ENCODE peak calls at places on chromosome 1, in four cellular contexts. G, X, L and Q are unnamed samples.

GRCh38 chr1:203871114-203871875 is 9.9 kb downstream of the SNRPE start:
- DNase-seq in L (no peak), G (peak; percentile 80), X (peak; percentile 52), Q (peak; percentile 82)

GRCh38 chr1:153617677-153618076 is 1.6 kb upstream of the S100A14 start:
- DNase-seq in G (no peak), X (peak; percentile 75), L (peak; percentile 89), Q (peak; percentile 85)

GRCh38 chr1:194297999-194298598 is 1111.7 kb upstream of the B3GALT2 start:
- DNase-seq in G (peak; percentile 1), L (no peak), X (no peak), Q (no peak)

GRCh38 chr1:2208309-2209239 is 14.0 kb upstream of the FAAP20 start:
- DNase-seq in X (no peak), G (peak; percentile 88), L (no peak), Q (no peak)

GRCh38 chr1:62882161-62882560 is 98.2 kb downstream of the ATG4C start:
- DNase-seq in X (no peak), G (no peak), L (no peak), Q (no peak)

GRCh38 chr1:3821004-3821933 is 25.0 kb upstream of the LRRC47 start:
- DNase-seq in L (no peak), G (no peak), X (peak; percentile 54), Q (no peak)

GRCh38 chr1:228045871-228046270 is 36.6 kb upstream of the ARF1 start:
- DNase-seq in G (no peak), L (peak; percentile 47), X (peak; percentile 29), Q (no peak)

GRCh38 chr1:219271914-219272545 is 98.4 kb downstream of the LYPLAL1 start:
- DNase-seq in X (no peak), G (peak; percentile 71), L (no peak), Q (no peak)

GRCh38 chr1:91876040-91876470 is 9.9 kb downstream of the TGFBR3 start:
- DNase-seq in X (no peak), L (no peak), G (no peak), Q (peak; percentile 54)

GRCh38 chr1:244435562-244436205 is 16.0 kb downstream of the ADSS2 start:
- DNase-seq in G (peak; percentile 71), X (no peak), L (no peak), Q (no peak)

GRCh38 chr1:58013237-58013636 is 533.3 kb downstream of the OMA1 start:
- DNase-seq in L (no peak), G (no peak), X (peak; percentile 36), Q (peak; percentile 37)

GRCh38 chr1:220011620-220012019 is 34.7 kb downstream of the EPRS1 start:
- DNase-seq in L (no peak), X (no peak), G (peak; percentile 10), Q (no peak)

GRCh38 chr1:227883641-227884301 is 64.0 kb downstream of the WNT9A start:
- DNase-seq in G (no peak), X (no peak), L (no peak), Q (no peak)

GRCh38 chr1:55654750-55655149 is 439.6 kb upstream of the USP24 start:
- DNase-seq in X (no peak), G (no peak), L (no peak), Q (no peak)

GRCh38 chr1:8424539-8425116 is 106.7 kb downstream of the SLC45A1 start:
- DNase-seq in X (peak; percentile 90), L (no peak), G (no peak), Q (peak; percentile 71)

DNA sequence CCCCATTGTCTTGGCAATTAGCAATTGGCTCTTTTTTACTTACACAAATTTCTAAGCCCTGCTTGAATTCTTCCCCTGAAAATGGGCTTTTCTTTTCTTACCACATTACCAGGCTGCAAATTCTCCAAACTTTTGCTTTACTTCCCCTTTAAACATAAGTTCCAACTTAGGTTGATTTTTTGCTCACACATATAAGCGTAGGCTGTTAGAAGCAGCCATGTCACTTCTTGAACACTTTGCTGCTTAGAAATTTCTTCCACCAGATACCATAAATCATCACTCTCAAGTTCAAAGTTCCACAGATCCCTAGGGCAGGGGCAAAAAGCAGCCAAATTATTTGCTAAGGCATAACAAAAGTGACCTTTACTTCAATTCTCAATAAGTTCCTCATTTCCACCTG is 35.4 kb upstream of the KCNH1 start:
- DNase-seq in G (no peak), X (no peak), L (no peak), Q (no peak)
- H3K56ac ChIP-seq in G (no peak overlapping the region), X (no peak overlapping the region), L (no peak overlapping the region), Q (no peak overlapping the region)

GRCh38 chr1:19074902-19075721 is 118.6 kb upstream of the IFFO2 start:
- DNase-seq in L (no peak), X (no peak), G (no peak), Q (no peak)

GRCh38 chr1:19074361-19074901 is 118.0 kb upstream of the IFFO2 start:
- DNase-seq in G (no peak), L (no peak), X (no peak), Q (no peak)

GRCh38 chr1:19071674-19072281 is 115.3 kb upstream of the IFFO2 start:
- DNase-seq in G (no peak), X (no peak), L (no peak), Q (no peak)

GRCh38 chr1:19072285-19072981 is 116.0 kb upstream of the IFFO2 start:
- DNase-seq in G (no peak), X (no peak), L (no peak), Q (no peak)

DNA sequence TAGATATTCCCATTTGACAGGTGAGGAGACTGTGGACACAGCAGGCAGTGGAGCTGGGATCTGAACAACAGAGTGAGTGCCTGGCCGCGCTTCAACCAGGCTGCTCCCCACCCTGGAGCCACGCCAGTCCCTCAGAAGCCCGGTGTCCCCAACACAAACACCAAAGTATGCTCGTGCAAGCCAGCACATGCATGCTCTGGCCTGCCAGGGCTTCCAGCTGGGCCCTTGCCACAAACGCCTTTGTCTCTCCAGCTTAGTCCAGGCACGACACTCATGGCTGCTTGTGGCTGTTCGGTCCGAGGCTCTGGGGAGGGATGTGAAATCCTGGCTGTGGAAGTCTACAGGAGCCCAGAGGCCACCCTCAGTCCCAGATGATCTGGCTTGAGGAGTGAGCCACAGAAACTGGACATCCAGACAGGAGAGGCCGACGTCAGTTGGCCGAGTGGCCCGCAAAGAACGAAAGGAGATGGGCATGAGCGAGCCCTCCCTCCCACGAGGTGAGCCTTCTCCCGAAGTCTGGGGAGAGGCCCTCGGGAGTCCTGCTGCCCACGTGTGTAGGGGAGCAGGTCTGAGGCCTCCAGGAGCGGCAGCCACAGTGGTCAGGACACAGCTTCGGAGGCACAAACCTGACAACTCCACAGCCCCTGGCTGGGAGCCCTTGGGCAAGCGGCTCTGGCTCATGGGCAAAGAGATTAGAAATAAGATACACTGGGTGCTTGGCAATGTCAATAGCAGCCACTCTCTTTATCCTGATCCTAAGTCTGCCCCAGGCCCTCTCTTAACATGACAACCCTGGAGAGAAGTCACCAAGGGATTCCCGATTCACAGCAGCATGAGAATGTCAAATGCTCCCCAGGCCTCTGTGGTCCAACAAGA is 117.1 kb upstream of the IFFO2 start:
- DNase-seq in L (no peak), G (no peak), X (no peak), Q (no peak)
- H3K56ac ChIP-seq in L (no peak overlapping the region), G (no peak overlapping the region), X (no peak overlapping the region), Q (no peak overlapping the region)

GRCh38 chr1:201633297-201633696 is 94.4 kb downstream of the NAV1 start:
- DNase-seq in G (no peak), L (no peak), X (no peak), Q (no peak)
- H3K56ac ChIP-seq in G (no peak overlapping the region), L (no peak overlapping the region), X (no peak overlapping the region), Q (no peak overlapping the region)

GRCh38 chr1:82978461-82979324 is 1020.2 kb downstream of the TTLL7 start:
- DNase-seq in L (no peak), X (peak; percentile 43), G (no peak), Q (peak; percentile 85)

DNA sequence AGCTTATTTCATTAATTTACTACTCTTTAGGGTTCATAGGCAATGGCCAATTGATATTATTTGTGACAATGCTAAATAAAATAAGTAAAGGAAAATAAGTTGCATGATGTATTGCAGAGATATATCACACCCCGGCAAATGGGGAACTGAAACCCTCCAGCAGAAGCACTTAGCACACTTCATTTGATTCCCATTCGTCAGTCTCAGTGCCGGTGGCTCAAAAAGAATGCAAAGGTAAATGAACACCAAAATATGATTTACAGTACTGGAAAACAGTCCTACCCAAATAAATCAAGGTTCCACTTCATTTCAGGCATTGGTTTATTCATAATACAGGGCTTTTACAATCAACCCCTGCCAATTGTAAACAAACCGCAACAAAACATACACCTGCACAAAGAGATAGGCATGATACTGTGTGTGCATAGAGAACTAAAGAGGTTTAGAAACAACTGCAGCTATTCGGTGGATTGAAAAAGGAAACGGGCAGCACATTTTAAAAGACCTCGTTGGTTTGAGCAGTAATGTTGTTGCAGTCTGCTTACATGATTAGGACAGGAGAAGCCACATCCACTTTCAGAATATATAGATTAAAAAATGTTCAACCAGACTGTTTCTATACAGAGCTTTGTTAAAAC is 1019.2 kb downstream of the TTLL7 start:
- DNase-seq in G (no peak), X (no peak), L (no peak), Q (no peak)
- H3K56ac ChIP-seq in G (no peak overlapping the region), X (no peak overlapping the region), L (no peak overlapping the region), Q (no peak overlapping the region)